ENCODE peak calls at places on chromosomes 6 and 20, in six cellular contexts. One of them, this sample, is unnamed.
A peak's percentile ranks its signal among the peaks of the same experiment; 100 is the strongest.

GRCh38 chr6:21946298-21946783 is 350.5 kb downstream of the PRL start:
- DNase-seq in activated T-cell treated with anti-CD3 and anti-CD28 coated beads, Interleukin-2, amount 50 U/mL, for 48 hours: no peak
- DNase-seq in ACHN: peak; percentile 96
- DNase-seq in NCI-H1105 treated with DMSO at 0.1 percent for 48 hours: no peak
- DNase-seq in nephron progenitor cell: no peak
- DNase-seq in pons: no peak
- DNase-seq in this sample: peak; percentile 46

GRCh38 chr6:89596056-89596455 is 42.5 kb downstream of the LYRM2 start:
- DNase-seq in activated T-cell treated with anti-CD3 and anti-CD28 coated beads, Interleukin-2, amount 50 U/mL, for 48 hours: no peak
- DNase-seq in ACHN: no peak
- DNase-seq in nephron progenitor cell: no peak
- DNase-seq in NCI-H1105 treated with DMSO at 0.1 percent for 48 hours: no peak
- DNase-seq in pons: no peak
- DNase-seq in this sample: no peak

GRCh38 chr20:45020236-45020886 is 54.0 kb downstream of the STK4 start:
- DNase-seq in activated T-cell treated with anti-CD3 and anti-CD28 coated beads, Interleukin-2, amount 50 U/mL, for 48 hours: no peak
- DNase-seq in pons: peak; percentile 13
- DNase-seq in NCI-H1105 treated with DMSO at 0.1 percent for 48 hours: no peak
- DNase-seq in ACHN: no peak
- DNase-seq in nephron progenitor cell: no peak
- DNase-seq in this sample: no peak

GRCh38 chr6:145367149-145367548 is 368.2 kb downstream of the EPM2A start:
- DNase-seq in activated T-cell treated with anti-CD3 and anti-CD28 coated beads, Interleukin-2, amount 50 U/mL, for 48 hours: no peak
- DNase-seq in nephron progenitor cell: no peak
- DNase-seq in ACHN: no peak
- DNase-seq in NCI-H1105 treated with DMSO at 0.1 percent for 48 hours: no peak
- DNase-seq in pons: no peak
- DNase-seq in this sample: no peak

GRCh38 chr20:48930878-48931277 is 9.4 kb downstream of the ARFGEF2 start:
- DNase-seq in ACHN: no peak
- DNase-seq in activated T-cell treated with anti-CD3 and anti-CD28 coated beads, Interleukin-2, amount 50 U/mL, for 48 hours: no peak
- DNase-seq in NCI-H1105 treated with DMSO at 0.1 percent for 48 hours: no peak
- DNase-seq in nephron progenitor cell: no peak
- DNase-seq in pons: no peak
- DNase-seq in this sample: no peak

GRCh38 chr6:43702522-43703440 is 15.2 kb upstream of the MRPS18A start:
- DNase-seq in NCI-H1105 treated with DMSO at 0.1 percent for 48 hours: no peak
- DNase-seq in pons: peak; percentile 10
- DNase-seq in ACHN: peak; percentile 91
- DNase-seq in nephron progenitor cell: peak; percentile 86
- DNase-seq in activated T-cell treated with anti-CD3 and anti-CD28 coated beads, Interleukin-2, amount 50 U/mL, for 48 hours: peak; percentile 46
- DNase-seq in this sample: no peak

GRCh38 chr6:106300020-106300772 is 25.4 kb downstream of the ATG5 start:
- DNase-seq in activated T-cell treated with anti-CD3 and anti-CD28 coated beads, Interleukin-2, amount 50 U/mL, for 48 hours: no peak
- DNase-seq in ACHN: no peak
- DNase-seq in NCI-H1105 treated with DMSO at 0.1 percent for 48 hours: no peak
- DNase-seq in nephron progenitor cell: no peak
- DNase-seq in pons: no peak
- DNase-seq in this sample: no peak

GRCh38 chr6:15658345-15658744 is 4.5 kb downstream of the DTNBP1 start:
- DNase-seq in nephron progenitor cell: no peak
- DNase-seq in activated T-cell treated with anti-CD3 and anti-CD28 coated beads, Interleukin-2, amount 50 U/mL, for 48 hours: no peak
- DNase-seq in ACHN: no peak
- DNase-seq in pons: no peak
- DNase-seq in NCI-H1105 treated with DMSO at 0.1 percent for 48 hours: no peak
- DNase-seq in this sample: no peak

GRCh38 chr6:5403619-5404018 is 142.3 kb downstream of the FARS2 start:
- DNase-seq in nephron progenitor cell: no peak
- DNase-seq in NCI-H1105 treated with DMSO at 0.1 percent for 48 hours: no peak
- DNase-seq in ACHN: no peak
- DNase-seq in activated T-cell treated with anti-CD3 and anti-CD28 coated beads, Interleukin-2, amount 50 U/mL, for 48 hours: no peak
- DNase-seq in pons: no peak
- DNase-seq in this sample: no peak

GRCh38 chr6:135576055-135576454 is 78.5 kb upstream of the AHI1 start:
- DNase-seq in activated T-cell treated with anti-CD3 and anti-CD28 coated beads, Interleukin-2, amount 50 U/mL, for 48 hours: no peak
- DNase-seq in NCI-H1105 treated with DMSO at 0.1 percent for 48 hours: peak; percentile 88
- DNase-seq in nephron progenitor cell: no peak
- DNase-seq in ACHN: no peak
- DNase-seq in pons: no peak
- DNase-seq in this sample: no peak

GRCh38 chr6:161186173-161186769 is 87.6 kb downstream of the AGPAT4 start:
- DNase-seq in activated T-cell treated with anti-CD3 and anti-CD28 coated beads, Interleukin-2, amount 50 U/mL, for 48 hours: no peak
- DNase-seq in NCI-H1105 treated with DMSO at 0.1 percent for 48 hours: no peak
- DNase-seq in nephron progenitor cell: no peak
- DNase-seq in pons: no peak
- DNase-seq in ACHN: peak; percentile 95
- DNase-seq in this sample: no peak

GRCh38 chr6:156013155-156013554 is 557.5 kb upstream of the NOX3 start:
- DNase-seq in nephron progenitor cell: no peak
- DNase-seq in NCI-H1105 treated with DMSO at 0.1 percent for 48 hours: peak; percentile 96
- DNase-seq in activated T-cell treated with anti-CD3 and anti-CD28 coated beads, Interleukin-2, amount 50 U/mL, for 48 hours: no peak
- DNase-seq in pons: no peak
- DNase-seq in ACHN: no peak
- DNase-seq in this sample: peak; percentile 78

GRCh38 chr6:13383280-13384163 is 55.2 kb upstream of the TBC1D7 start:
- DNase-seq in ACHN: no peak
- DNase-seq in nephron progenitor cell: no peak
- DNase-seq in NCI-H1105 treated with DMSO at 0.1 percent for 48 hours: peak; percentile 60
- DNase-seq in pons: no peak
- DNase-seq in activated T-cell treated with anti-CD3 and anti-CD28 coated beads, Interleukin-2, amount 50 U/mL, for 48 hours: no peak
- DNase-seq in this sample: no peak